ENCODE peak calls at places on chromosomes 5 and 9, in ten cellular contexts. F, S, P, H, J, X, Z, Q, B and A are unnamed samples.

GRCh38 chr9:15729507-15729906 is 176.7 kb downstream of the CCDC171 start:
- DNase-seq in S (no peak), B (no peak), Q (no peak), H (no peak), X (no peak), P (no peak), J (no peak), Z (no peak), F (no peak), A (no peak)

GRCh38 chr5:163887854-163888253 is 382.4 kb downstream of the MAT2B start:
- DNase-seq in X (no peak), P (no peak), Q (no peak), Z (no peak), J (no peak), B (no peak), H (no peak), F (no peak), S (no peak), A (no peak)

GRCh38 chr9:117073071-117073470 is 341.8 kb downstream of the ASTN2 start:
- DNase-seq in F (no peak), S (no peak), H (no peak), X (no peak), Z (no peak), J (no peak), B (no peak), Q (no peak), P (no peak), A (no peak)

GRCh38 chr9:96784021-96784420 is 6.1 kb upstream of the ZNF510 start:
- DNase-seq in B (no peak), J (no peak), Q (no peak), S (no peak), P (no peak), X (no peak), Z (no peak), F (no peak), H (no peak), A (no peak)

GRCh38 chr5:132742626-132743025 is 4.6 kb upstream of the CCNI2 start:
- DNase-seq in J (no peak), H (no peak), X (no peak), Z (no peak), P (no peak), B (no peak), F (no peak), Q (no peak), S (no peak), A (no peak)

GRCh38 chr5:59840200-59840601 is 53.3 kb downstream of the PDE4D start:
- DNase-seq in Z (no peak), J (no peak), X (peak; percentile 91), P (no peak), F (peak; percentile 3), Q (no peak), S (no peak), H (peak; percentile 70), B (no peak), A (no peak)

GRCh38 chr5:113678924-113679575 is 165.6 kb downstream of the YTHDC2 start:
- DNase-seq in Z (peak; percentile 2), Q (peak; percentile 7), H (peak; percentile 40), X (peak; percentile 23), P (peak; percentile 21), B (peak; percentile 11), J (peak; percentile 2), F (peak; percentile 36), S (no peak), A (peak; percentile 34)

GRCh38 chr9:134557331-134557730 is 84.3 kb upstream of the COL5A1 start:
- DNase-seq in J (no peak), F (no peak), S (no peak), Z (no peak), H (no peak), X (no peak), B (no peak), Q (no peak), P (no peak), A (no peak)

GRCh38 chr5:178113841-178114324 is 551 bp downstream of the N4BP3 start:
- DNase-seq in J (no peak), Z (no peak), B (no peak), P (peak; percentile 73), F (no peak), S (no peak), X (no peak), H (no peak), Q (no peak), A (no peak)

GRCh38 chr5:80885698-80886000 is 74.5 kb upstream of the RASGRF2 start:
- DNase-seq in X (no peak), B (no peak), P (no peak), Z (no peak), S (no peak), Q (no peak), F (no peak), H (no peak), J (no peak), A (no peak)

GRCh38 chr5:538271-538771 is 14.1 kb upstream of the SLC9A3 start:
- DNase-seq in X (no peak), H (no peak), Q (no peak), J (no peak), Z (no peak), P (no peak), F (no peak), B (no peak), S (no peak), A (no peak)

GRCh38 chr9:109894921-109895758 is 115.1 kb downstream of the PALM2AKAP2 start:
- DNase-seq in J (no peak), P (no peak), B (no peak), F (peak; percentile 37), Z (no peak), Q (no peak), S (no peak), X (peak; percentile 50), H (peak; percentile 59), A (no peak)

GRCh38 chr9:98637381-98637780 is 71.4 kb downstream of the GABBR2 start:
- DNase-seq in F (peak; percentile 11), H (no peak), S (no peak), P (no peak), X (no peak), B (no peak), Q (no peak), Z (no peak), J (no peak), A (no peak)

GRCh38 chr5:120942551-120942950 is 478.5 kb downstream of the PRR16 start:
- DNase-seq in B (no peak), S (no peak), F (peak; percentile 36), J (no peak), H (no peak), X (no peak), Z (no peak), P (no peak), Q (no peak), A (no peak)

GRCh38 chr5:32928761-32929160 is 217.6 kb downstream of the NPR3 start:
- DNase-seq in Q (no peak), B (no peak), S (no peak), X (peak; percentile 40), Z (no peak), P (no peak), J (no peak), H (peak; percentile 79), F (no peak), A (no peak)

GRCh38 chr5:149888280-149888679 is 56.3 kb downstream of the PDE6A start:
- DNase-seq in Q (no peak), F (no peak), X (no peak), H (no peak), B (no peak), S (no peak), Z (no peak), J (no peak), P (no peak), A (no peak)

GRCh38 chr5:7397005-7397546 is 1.1 kb downstream of the ADCY2 start:
- DNase-seq in P (no peak), J (no peak), S (no peak), X (no peak), Z (no peak), Q (no peak), B (no peak), H (no peak), F (no peak), A (no peak)

GRCh38 chr5:132439521-132440206 is 50.9 kb downstream of the IRF1 start:
- DNase-seq in Z (no peak), P (no peak), Q (peak; percentile 16), F (peak; percentile 88), B (no peak), H (peak; percentile 81), J (no peak), X (peak; percentile 84), S (no peak), A (no peak)

GRCh38 chr5:51226420-51226735 is 156.9 kb upstream of the ISL1 start:
- DNase-seq in P (no peak), S (no peak), X (no peak), F (peak; percentile 17), B (no peak), Z (no peak), J (no peak), Q (no peak), H (no peak), A (no peak)

GRCh38 chr5:113237893-113238292 is 196.9 kb downstream of the TSSK1B start:
- DNase-seq in P (no peak), F (no peak), H (no peak), X (no peak), Q (no peak), S (no peak), B (no peak), Z (no peak), J (no peak), A (no peak)

GRCh38 chr9:72650206-72650605 is 128.8 kb downstream of the TMC1 start:
- DNase-seq in F (peak; percentile 84), Z (no peak), H (peak; percentile 91), B (no peak), Q (no peak), S (no peak), P (no peak), J (no peak), X (no peak), A (no peak)